ENCODE peak calls at places on chromosomes 16 and 17, in four cellular contexts. G is IMR-90, S is H1, R is H9. E is an unnamed sample.

GRCh38 chr16:82655720-82656500 is 29.1 kb downstream of the CDH13 start:
- DNase-seq in R (no peak), G (no peak), S (no peak), E (no peak)

GRCh38 chr16:70627696-70628095 is 18.7 kb upstream of the IL34 start:
- DNase-seq in R (no peak), S (no peak), G (no peak), E (no peak)

GRCh38 chr17:35293151-35293837 is 50.4 kb downstream of the SLFN5 start:
- DNase-seq in R (no peak), G (no peak), S (no peak), E (no peak)

GRCh38 chr16:88451586-88452484 is 1.2 kb upstream of the ZFPM1 start:
- DNase-seq in R (no peak), G (no peak), S (no peak), E (no peak)

GRCh38 chr17:81576621-81577277 is 24.6 kb upstream of the FAAP100 start:
- DNase-seq in R (peak; percentile 25), G (peak; percentile 88), S (no peak), E (no peak)

GRCh38 chr16:30185683-30186421 is 2.5 kb downstream of the CORO1A start:
- DNase-seq in S (peak; percentile 51), G (no peak), R (no peak), E (no peak)

GRCh38 chr17:28112199-28112995 is 69.9 kb downstream of the NLK start:
- DNase-seq in S (no peak), R (no peak), G (peak; percentile 35), E (peak; percentile 11)

GRCh38 chr17:13024033-13024432 is 6.2 kb upstream of the ELAC2 start:
- DNase-seq in R (no peak), S (no peak), G (no peak), E (no peak)

GRCh38 chr17:74852237-74853047 is 7.2 kb downstream of the GRIN2C start:
- DNase-seq in R (peak; percentile 98), S (peak; percentile 86), G (no peak), E (peak; percentile 95)

GRCh38 chr17:45790296-45790922 is 6.3 kb downstream of the CRHR1 start:
- DNase-seq in R (no peak), G (no peak), S (no peak), E (no peak)

GRCh38 chr16:30628628-30629342 is 18.6 kb upstream of the ZNF689 start:
- DNase-seq in R (peak; percentile 79), G (peak; percentile 68), S (peak; percentile 98), E (peak; percentile 81)

GRCh38 chr17:34820922-34821321 is 140.3 kb downstream of the CCT6B start:
- DNase-seq in S (no peak), R (peak; percentile 45), G (no peak), E (peak; percentile 56)

GRCh38 chr17:35315283-35315682 is 58.1 kb downstream of the SLFN11 start:
- DNase-seq in R (no peak), G (peak; percentile 85), S (peak; percentile 41), E (no peak)

GRCh38 chr17:77829871-77830799 is 128.4 kb upstream of the TNRC6C start:
- DNase-seq in G (peak; percentile 72), S (no peak), R (no peak), E (no peak)

GRCh38 chr17:80429356-80430275 is 14.6 kb downstream of the ENDOV start:
- DNase-seq in S (no peak), R (no peak), G (no peak), E (no peak)

GRCh38 chr17:45077643-45078042 is 16.5 kb downstream of the NMT1 start:
- DNase-seq in R (no peak), G (no peak), S (no peak), E (no peak)

GRCh38 chr17:77830816-77831490 is 127.5 kb upstream of the TNRC6C start:
- DNase-seq in R (no peak), G (no peak), S (no peak), E (no peak)

GRCh38 chr16:77359065-77359502 is 75.8 kb downstream of the ADAMTS18 start:
- DNase-seq in G (peak; percentile 0), R (no peak), S (no peak), E (no peak)

GRCh38 chr17:48439875-48440505 is 10.0 kb upstream of the SKAP1 start:
- DNase-seq in R (no peak), S (no peak), G (no peak), E (no peak)

GRCh38 chr17:42361781-42362186 is 26.5 kb downstream of the STAT3 start:
- DNase-seq in G (no peak), S (no peak), R (no peak), E (peak; percentile 54)

GRCh38 chr17:1003972-1004768 is 7.2 kb downstream of the TIMM22 start:
- DNase-seq in R (no peak), G (no peak), S (no peak), E (no peak)
- H3K27ac ChIP-seq in R (no peak overlapping the region), G (peak overlapping the region; percentile 84), S (no peak overlapping the region), E (no peak overlapping the region)

GRCh38 chr16:11231367-11231970 is 24.5 kb downstream of the SOCS1 start:
- DNase-seq in S (no peak), G (no peak), R (no peak), E (peak; percentile 28)
- H4K8ac ChIP-seq in S (no peak overlapping the region), G (no peak overlapping the region), R (no peak overlapping the region), E (no peak overlapping the region)

GRCh38 chr17:58308985-58309917 is 19.3 kb downstream of the TSPOAP1 start:
- DNase-seq in G (no peak), R (no peak), S (peak; percentile 39), E (no peak)

GRCh38 chr17:58309918-58310259 is 18.7 kb downstream of the TSPOAP1 start:
- DNase-seq in G (no peak), S (peak; percentile 29), R (no peak), E (no peak)

GRCh38 chr17:58307468-58308172 is 21.0 kb downstream of the TSPOAP1 start:
- DNase-seq in G (no peak), R (peak; percentile 40), S (peak; percentile 45), E (no peak)

GRCh38 chr17:58306131-58306951 is 22.3 kb downstream of the TSPOAP1 start:
- DNase-seq in G (no peak), S (peak; percentile 40), R (peak; percentile 39), E (no peak)

DNA sequence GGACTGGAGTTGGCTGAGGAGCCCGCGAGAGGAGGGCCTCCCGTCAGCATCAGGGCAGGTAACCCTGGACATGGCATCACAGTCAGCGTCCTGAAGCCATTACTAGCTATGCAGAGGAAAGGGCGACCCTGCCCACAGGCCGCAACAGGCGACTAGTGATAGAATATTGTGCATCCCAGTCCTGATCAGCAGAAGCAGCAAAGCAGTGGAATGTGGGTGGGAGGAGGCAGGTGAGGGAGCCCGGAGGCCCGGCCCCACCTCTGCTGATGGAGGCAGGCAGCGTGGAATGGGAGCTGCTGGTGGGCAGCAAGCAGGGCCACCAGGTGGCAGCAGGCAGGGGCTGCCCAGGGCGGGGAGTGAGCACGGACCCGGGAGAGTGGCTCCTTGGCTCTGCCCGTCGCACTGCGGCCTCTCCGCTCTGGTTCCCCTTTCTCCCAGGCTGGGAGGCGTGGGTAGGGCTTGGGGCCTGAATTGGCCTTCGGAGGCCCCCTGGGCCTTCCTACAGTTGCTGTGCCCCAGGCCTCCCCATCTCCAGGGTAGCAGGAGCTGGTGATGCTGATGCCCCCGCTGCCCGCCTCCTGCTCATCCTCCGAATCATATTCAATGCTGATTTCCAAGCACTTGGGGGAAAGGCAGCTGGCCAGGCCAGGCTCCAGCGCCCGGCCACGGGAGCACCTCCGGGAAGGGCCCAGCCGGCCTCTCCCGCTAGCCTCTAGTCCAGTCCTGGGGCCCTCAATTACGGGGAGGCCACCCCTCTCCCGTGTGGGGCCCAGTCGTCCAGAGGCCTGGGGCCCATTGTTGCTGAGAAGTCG is 20.2 kb downstream of the TSPOAP1 start:
- DNase-seq in R (peak; percentile 92), G (no peak), S (peak; percentile 86), E (peak; percentile 75)
- H3K56ac ChIP-seq in R (no peak overlapping the region), G (no peak overlapping the region), S (no peak overlapping the region), E (no peak overlapping the region)

GRCh38 chr17:17952691-17953090 is 19.5 kb downstream of the TOM1L2 start:
- DNase-seq in S (no peak), G (no peak), R (peak; percentile 55), E (peak; percentile 49)
- H3K27ac ChIP-seq in S (no peak overlapping the region), G (no peak overlapping the region), R (no peak overlapping the region), E (no peak overlapping the region)

GRCh38 chr16:86608301-86608747 is 30.0 kb downstream of the FOXL1 start:
- DNase-seq in G (peak; percentile 49), R (no peak), S (no peak), E (no peak)
- H4K8ac ChIP-seq in G (peak overlapping the region; percentile 77), R (no peak overlapping the region), S (no peak overlapping the region), E (no peak overlapping the region)

E was measured in mesendoderm.